ENCODE peak calls at places on chromosomes 5 and 9, in seven cellular contexts. One of them, this sample, is unnamed.

GRCh38 chr5:143801251-143801650 is 10.7 kb upstream of the HMHB1 start:
- DNase-seq in upper lobe of right lung: no peak
- DNase-seq in mammary epithelial cell: no peak
- DNase-seq in AG04449: no peak
- DNase-seq in choroid plexus epithelial cell: no peak
- DNase-seq in AG09309: no peak
- DNase-seq in ovary: no peak
- DNase-seq in this sample: no peak

GRCh38 chr5:143180751-143181150 is 222.7 kb downstream of the NR3C1 start:
- DNase-seq in mammary epithelial cell: no peak
- DNase-seq in upper lobe of right lung: no peak
- DNase-seq in AG04449: no peak
- DNase-seq in ovary: no peak
- DNase-seq in AG09309: no peak
- DNase-seq in choroid plexus epithelial cell: no peak
- DNase-seq in this sample: no peak

GRCh38 chr5:1536298-1537165 is 12.8 kb upstream of the LPCAT1 start:
- DNase-seq in upper lobe of right lung: peak; percentile 46
- DNase-seq in ovary: peak; percentile 25
- DNase-seq in AG04449: no peak
- DNase-seq in mammary epithelial cell: no peak
- DNase-seq in AG09309: no peak
- DNase-seq in choroid plexus epithelial cell: peak; percentile 55
- DNase-seq in this sample: peak; percentile 31

GRCh38 chr5:36950586-36951457 is 74.3 kb downstream of the NIPBL start:
- DNase-seq in ovary: no peak
- DNase-seq in AG04449: no peak
- DNase-seq in mammary epithelial cell: peak; percentile 63
- DNase-seq in upper lobe of right lung: no peak
- DNase-seq in choroid plexus epithelial cell: peak; percentile 66
- DNase-seq in AG09309: peak; percentile 33
- DNase-seq in this sample: peak; percentile 47

GRCh38 chr5:151912360-151912759 is 12.3 kb downstream of the GLRA1 start:
- DNase-seq in AG04449: no peak
- DNase-seq in upper lobe of right lung: no peak
- DNase-seq in AG09309: no peak
- DNase-seq in choroid plexus epithelial cell: no peak
- DNase-seq in mammary epithelial cell: no peak
- DNase-seq in ovary: no peak
- DNase-seq in this sample: no peak

GRCh38 chr5:93117753-93118531 is 463.1 kb downstream of the NR2F1-AS1 start:
- DNase-seq in ovary: no peak
- DNase-seq in AG04449: peak; percentile 14
- DNase-seq in choroid plexus epithelial cell: peak; percentile 48
- DNase-seq in AG09309: no peak
- DNase-seq in upper lobe of right lung: no peak
- DNase-seq in mammary epithelial cell: peak; percentile 24
- DNase-seq in this sample: peak; percentile 41

GRCh38 chr5:136000937-136001336 is 27.9 kb upstream of the TGFBI start:
- DNase-seq in AG04449: no peak
- DNase-seq in choroid plexus epithelial cell: no peak
- DNase-seq in mammary epithelial cell: no peak
- DNase-seq in upper lobe of right lung: no peak
- DNase-seq in AG09309: no peak
- DNase-seq in ovary: no peak
- DNase-seq in this sample: no peak

GRCh38 chr5:37575541-37576489 is 196.7 kb downstream of the WDR70 start:
- DNase-seq in upper lobe of right lung: no peak
- DNase-seq in ovary: no peak
- DNase-seq in AG09309: no peak
- DNase-seq in mammary epithelial cell: no peak
- DNase-seq in choroid plexus epithelial cell: peak; percentile 44
- DNase-seq in AG04449: no peak
- DNase-seq in this sample: no peak

GRCh38 chr9:109918359-109919163 is 138.6 kb downstream of the PALM2AKAP2 start:
- DNase-seq in ovary: no peak
- DNase-seq in upper lobe of right lung: no peak
- DNase-seq in mammary epithelial cell: no peak
- DNase-seq in choroid plexus epithelial cell: peak; percentile 33
- DNase-seq in AG04449: no peak
- DNase-seq in AG09309: no peak
- DNase-seq in this sample: no peak

GRCh38 chr9:2764371-2764770 is 47.1 kb downstream of the KCNV2 start:
- DNase-seq in ovary: no peak
- DNase-seq in AG04449: no peak
- DNase-seq in mammary epithelial cell: no peak
- DNase-seq in choroid plexus epithelial cell: peak; percentile 60
- DNase-seq in upper lobe of right lung: no peak
- DNase-seq in AG09309: no peak
- DNase-seq in this sample: no peak

GRCh38 chr9:133285252-133285775 is 10.3 kb upstream of the ABO start:
- DNase-seq in AG09309: no peak
- DNase-seq in ovary: no peak
- DNase-seq in upper lobe of right lung: no peak
- DNase-seq in choroid plexus epithelial cell: no peak
- DNase-seq in AG04449: no peak
- DNase-seq in mammary epithelial cell: no peak
- DNase-seq in this sample: no peak

GRCh38 chr9:109467936-109468335 is 30.2 kb downstream of the PTPN3 start:
- DNase-seq in ovary: no peak
- DNase-seq in upper lobe of right lung: no peak
- DNase-seq in AG09309: no peak
- DNase-seq in AG04449: no peak
- DNase-seq in choroid plexus epithelial cell: no peak
- DNase-seq in mammary epithelial cell: peak; percentile 70
- DNase-seq in this sample: peak; percentile 64

GRCh38 chr5:35009657-35010056 is 38.1 kb downstream of the AGXT2 start:
- DNase-seq in upper lobe of right lung: no peak
- DNase-seq in AG04449: no peak
- DNase-seq in AG09309: no peak
- DNase-seq in choroid plexus epithelial cell: peak; percentile 37
- DNase-seq in ovary: no peak
- DNase-seq in mammary epithelial cell: no peak
- DNase-seq in this sample: no peak

GRCh38 chr5:150183436-150183835 is 6.4 kb upstream of the SLC6A7 start:
- DNase-seq in mammary epithelial cell: no peak
- DNase-seq in AG04449: no peak
- DNase-seq in ovary: no peak
- DNase-seq in upper lobe of right lung: no peak
- DNase-seq in choroid plexus epithelial cell: no peak
- DNase-seq in AG09309: no peak
- DNase-seq in this sample: no peak

GRCh38 chr5:98877600-98877999 is 51.2 kb downstream of the CHD1 start:
- DNase-seq in upper lobe of right lung: no peak
- DNase-seq in mammary epithelial cell: no peak
- DNase-seq in choroid plexus epithelial cell: no peak
- DNase-seq in AG09309: no peak
- DNase-seq in AG04449: no peak
- DNase-seq in ovary: no peak
- DNase-seq in this sample: no peak

GRCh38 chr5:154723740-154724505 is 31.3 kb upstream of the LARP1 start:
- DNase-seq in AG04449: no peak
- DNase-seq in AG09309: peak; percentile 45
- DNase-seq in ovary: no peak
- DNase-seq in upper lobe of right lung: no peak
- DNase-seq in mammary epithelial cell: no peak
- DNase-seq in choroid plexus epithelial cell: peak; percentile 85
- DNase-seq in this sample: peak; percentile 8

GRCh38 chr5:154727361-154727760 is 27.8 kb upstream of the LARP1 start:
- DNase-seq in AG09309: no peak
- DNase-seq in choroid plexus epithelial cell: no peak
- DNase-seq in upper lobe of right lung: no peak
- DNase-seq in mammary epithelial cell: no peak
- DNase-seq in ovary: no peak
- DNase-seq in AG04449: no peak
- DNase-seq in this sample: no peak

GRCh38 chr5:154722936-154723335 is 32.2 kb upstream of the LARP1 start:
- DNase-seq in AG04449: no peak
- DNase-seq in ovary: no peak
- DNase-seq in AG09309: no peak
- DNase-seq in choroid plexus epithelial cell: no peak
- DNase-seq in upper lobe of right lung: no peak
- DNase-seq in mammary epithelial cell: no peak
- DNase-seq in this sample: no peak

GRCh38 chr5:154721476-154722058 is 33.6 kb upstream of the LARP1 start:
- DNase-seq in ovary: no peak
- DNase-seq in choroid plexus epithelial cell: no peak
- DNase-seq in AG04449: no peak
- DNase-seq in mammary epithelial cell: no peak
- DNase-seq in upper lobe of right lung: no peak
- DNase-seq in AG09309: no peak
- DNase-seq in this sample: no peak

DNA sequence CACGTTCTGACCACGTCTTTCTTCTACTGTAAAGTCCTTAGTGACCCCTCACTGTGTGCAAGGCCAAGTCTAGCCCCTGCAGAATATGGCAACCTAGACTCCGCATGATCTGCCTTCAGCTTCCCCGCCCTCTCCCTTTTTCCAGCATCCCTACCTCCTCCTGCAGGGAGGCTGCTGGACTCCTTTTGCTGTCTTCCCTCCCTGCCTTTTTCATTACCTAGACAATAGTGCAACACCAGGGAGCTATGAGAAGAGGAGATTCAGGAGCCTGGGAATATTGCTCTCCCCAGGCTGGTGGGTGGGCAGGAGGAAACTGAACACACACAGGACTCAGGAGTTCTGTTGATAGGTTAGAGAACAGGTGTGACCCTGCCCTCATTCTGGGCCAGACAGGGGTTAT is 33.1 kb upstream of the LARP1 start:
- DNase-seq in ovary: no peak
- DNase-seq in AG09309: no peak
- DNase-seq in mammary epithelial cell: no peak
- DNase-seq in upper lobe of right lung: no peak
- DNase-seq in choroid plexus epithelial cell: no peak
- DNase-seq in AG04449: no peak
- DNase-seq in this sample: no peak
- H3K4me3 ChIP-seq in ovary: no peak overlapping the region
- H3K4me3 ChIP-seq in AG09309: no peak overlapping the region
- H3K4me3 ChIP-seq in mammary epithelial cell: no peak overlapping the region
- H3K4me3 ChIP-seq in upper lobe of right lung: no peak overlapping the region
- H3K4me3 ChIP-seq in choroid plexus epithelial cell: no peak overlapping the region
- H3K4me3 ChIP-seq in AG04449: no peak overlapping the region
- H3K4me3 ChIP-seq in this sample: no peak overlapping the region

DNA sequence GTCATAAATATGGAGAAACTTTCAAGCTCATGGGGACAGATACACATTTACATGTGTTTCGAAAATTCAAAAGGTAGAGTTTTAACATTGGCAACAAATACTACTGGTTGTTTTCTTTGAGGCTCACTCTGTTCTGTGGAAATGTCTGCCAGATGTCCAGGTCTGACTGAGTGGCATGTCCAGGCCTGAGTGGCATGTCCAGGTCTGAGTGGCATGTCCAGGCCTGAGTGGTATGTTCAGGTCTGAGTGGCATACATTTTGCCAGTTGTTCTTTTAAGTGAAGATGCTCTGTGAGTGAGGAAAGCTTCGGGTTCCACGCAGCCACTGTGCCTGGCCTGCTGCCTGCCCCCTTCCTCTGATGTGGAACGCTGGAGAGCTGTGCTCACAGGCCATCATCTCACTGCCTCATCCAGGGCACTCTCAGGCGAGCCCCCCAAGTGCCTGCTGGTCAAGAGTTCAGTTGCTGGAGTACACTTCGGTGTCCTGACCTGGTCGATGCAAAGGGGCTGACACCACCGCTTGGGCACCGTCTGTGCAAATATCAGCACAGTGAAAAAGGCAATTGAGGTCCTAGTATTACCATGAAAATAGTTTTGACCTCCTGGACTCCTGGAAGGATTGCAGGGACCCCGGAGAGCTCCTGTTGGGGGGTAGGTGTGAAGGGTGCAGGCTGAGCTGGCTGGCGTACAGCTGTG is 89.9 kb downstream of the EHMT1 start:
- DNase-seq in ovary: no peak
- DNase-seq in AG09309: no peak
- DNase-seq in mammary epithelial cell: peak; percentile 82
- DNase-seq in upper lobe of right lung: no peak
- DNase-seq in AG04449: no peak
- DNase-seq in choroid plexus epithelial cell: no peak
- DNase-seq in this sample: peak; percentile 94
- TF ChIP-seq CTCF in ovary: no peak
- TF ChIP-seq CTCF in AG09309: no peak
- TF ChIP-seq CTCF in mammary epithelial cell: no peak
- TF ChIP-seq CTCF in upper lobe of right lung: no peak
- TF ChIP-seq CTCF in AG04449: no peak
- TF ChIP-seq CTCF in choroid plexus epithelial cell: no peak
- TF ChIP-seq CTCF in this sample: no peak

GRCh38 chr9:134811079-134811672 is 69.4 kb upstream of the FCN2 start:
- DNase-seq in upper lobe of right lung: no peak
- DNase-seq in ovary: no peak
- DNase-seq in choroid plexus epithelial cell: no peak
- DNase-seq in AG04449: no peak
- DNase-seq in AG09309: no peak
- DNase-seq in mammary epithelial cell: no peak
- DNase-seq in this sample: no peak

GRCh38 chr9:134804871-134805270 is 75.7 kb upstream of the FCN2 start:
- DNase-seq in upper lobe of right lung: no peak
- DNase-seq in ovary: no peak
- DNase-seq in AG04449: no peak
- DNase-seq in mammary epithelial cell: no peak
- DNase-seq in AG09309: no peak
- DNase-seq in choroid plexus epithelial cell: no peak
- DNase-seq in this sample: no peak

GRCh38 chr9:134808393-134808792 is 72.2 kb upstream of the FCN2 start:
- DNase-seq in AG09309: no peak
- DNase-seq in upper lobe of right lung: no peak
- DNase-seq in mammary epithelial cell: no peak
- DNase-seq in ovary: no peak
- DNase-seq in AG04449: no peak
- DNase-seq in choroid plexus epithelial cell: no peak
- DNase-seq in this sample: no peak

GRCh38 chr9:134809296-134809695 is 71.3 kb upstream of the FCN2 start:
- DNase-seq in choroid plexus epithelial cell: no peak
- DNase-seq in AG04449: no peak
- DNase-seq in upper lobe of right lung: no peak
- DNase-seq in AG09309: no peak
- DNase-seq in mammary epithelial cell: no peak
- DNase-seq in ovary: no peak
- DNase-seq in this sample: no peak

DNA sequence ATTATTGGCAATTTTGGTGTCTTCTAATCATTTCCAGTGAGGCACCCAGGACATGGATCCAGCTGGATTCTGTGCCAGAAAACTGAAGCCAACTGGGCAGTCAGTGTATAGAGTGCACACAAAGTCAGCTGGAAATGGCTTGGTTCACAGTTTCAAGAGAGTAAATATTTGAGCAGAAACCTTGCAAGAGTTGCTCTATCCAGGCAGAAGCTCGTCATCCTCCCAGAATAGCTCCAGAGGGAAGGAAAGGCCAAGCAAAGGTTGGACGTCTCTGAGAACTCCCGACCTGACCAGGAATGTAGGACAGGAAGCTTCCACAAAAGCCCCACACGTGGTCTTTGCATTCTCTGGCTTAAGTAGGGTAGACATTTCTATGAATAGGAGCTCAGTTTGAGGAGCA is 72.9 kb upstream of the FCN2 start:
- DNase-seq in AG09309: peak; percentile 52
- DNase-seq in upper lobe of right lung: no peak
- DNase-seq in choroid plexus epithelial cell: peak; percentile 89
- DNase-seq in ovary: no peak
- DNase-seq in mammary epithelial cell: no peak
- DNase-seq in AG04449: peak; percentile 26
- DNase-seq in this sample: no peak
- H3K4me3 ChIP-seq in AG09309: no peak overlapping the region
- H3K4me3 ChIP-seq in upper lobe of right lung: no peak overlapping the region
- H3K4me3 ChIP-seq in choroid plexus epithelial cell: no peak overlapping the region
- H3K4me3 ChIP-seq in ovary: no peak overlapping the region
- H3K4me3 ChIP-seq in mammary epithelial cell: no peak overlapping the region
- H3K4me3 ChIP-seq in AG04449: no peak overlapping the region
- H3K4me3 ChIP-seq in this sample: no peak overlapping the region

GRCh38 chr5:124888050-124888506 is 141.6 kb upstream of the ZNF608 start:
- DNase-seq in upper lobe of right lung: no peak
- DNase-seq in mammary epithelial cell: no peak
- DNase-seq in ovary: no peak
- DNase-seq in AG04449: no peak
- DNase-seq in choroid plexus epithelial cell: peak; percentile 47
- DNase-seq in AG09309: no peak
- DNase-seq in this sample: no peak
- TF ChIP-seq CTCF in upper lobe of right lung: no peak
- TF ChIP-seq CTCF in mammary epithelial cell: no peak
- TF ChIP-seq CTCF in ovary: no peak
- TF ChIP-seq CTCF in AG04449: no peak
- TF ChIP-seq CTCF in choroid plexus epithelial cell: peak; percentile 46
- TF ChIP-seq CTCF in AG09309: no peak
- TF ChIP-seq CTCF in this sample: no peak

This sample was measured in epithelial cell of esophagus.